ENCODE peak calls at places on chromosomes 11 and 22, in nine cellular contexts. U is dermis blood vessel endothelial cell; S is neural crest cell; Q is heart left ventricle; D is CD4-positive, CD25-positive, alpha-beta regulatory T cell; W is midbrain; A is lower leg skin; J is NAMALWA; C is ACHN. V is an unnamed sample.

GRCh38 chr11:117883063-117883462 is 6.6 kb upstream of the FXYD6 start:
- DNase-seq in U (no peak), S (no peak), Q (no peak), D (no peak), W (no peak), A (peak), J (no peak), C (no peak), V (no peak)

GRCh38 chr11:12692238-12693074 is 18.2 kb downstream of the TEAD1 start:
- DNase-seq in U (peak), S (peak), Q (peak), D (no peak), W (peak), A (peak), J (no peak), C (peak), V (peak)

GRCh38 chr11:45580399-45580798 is 85.0 kb downstream of the CHST1 start:
- DNase-seq in U (peak), S (peak), Q (no peak), D (no peak), W (no peak), A (no peak), J (no peak), C (peak), V (no peak)

GRCh38 chr11:45662665-45663485 is 2.5 kb downstream of the CHST1 start:
- DNase-seq in U (peak), S (no peak), Q (no peak), D (no peak), W (no peak), A (no peak), J (peak), C (peak), V (no peak)

GRCh38 chr11:19868281-19868821 is 155.7 kb downstream of the NAV2 start:
- DNase-seq in U (peak), S (no peak), Q (peak), D (no peak), W (peak), A (no peak), J (no peak), C (no peak), V (peak)

GRCh38 chr11:44854146-44854545 is 96.5 kb downstream of the TP53I11 start:
- DNase-seq in U (no peak), S (no peak), Q (no peak), D (no peak), W (no peak), A (no peak), J (no peak), C (no peak), V (no peak)

GRCh38 chr11:88414385-88414861 is 76.9 kb upstream of the CTSC start:
- DNase-seq in U (peak), S (no peak), Q (peak), D (no peak), W (peak), A (no peak), J (no peak), C (peak), V (no peak)

GRCh38 chr22:46860562-46860961 is 98.1 kb downstream of the TBC1D22A start:
- DNase-seq in U (no peak), S (no peak), Q (no peak), D (no peak), W (no peak), A (peak), J (no peak), C (no peak), V (no peak)

GRCh38 chr11:120307476-120307875 is 17.6 kb upstream of the TLCD5 start:
- DNase-seq in U (no peak), S (no peak), Q (no peak), D (no peak), W (no peak), A (peak), J (no peak), C (no peak), V (no peak)

GRCh38 chr11:102111787-102112653 is 1.8 kb downstream of the YAP1 start:
- DNase-seq in U (peak), S (no peak), Q (peak), D (no peak), W (no peak), A (no peak), J (no peak), C (peak), V (no peak)

GRCh38 chr11:119320593-119321524 is 3.9 kb upstream of the MCAM start:
- DNase-seq in U (peak), S (peak), Q (peak), D (peak), W (peak), A (peak), J (peak), C (peak), V (peak)

GRCh38 chr22:37193629-37194191 is 5.7 kb upstream of the C1QTNF6 start:
- DNase-seq in U (peak), S (no peak), Q (peak), D (no peak), W (peak), A (peak), J (no peak), C (no peak), V (no peak)

GRCh38 chr11:31817621-31818493 is 6.7 kb upstream of the PAX6 start:
- DNase-seq in U (no peak), S (peak), Q (no peak), D (no peak), W (peak), A (peak), J (no peak), C (no peak), V (no peak)

GRCh38 chr11:45161252-45162063 is 15.0 kb downstream of the PRDM11 start:
- DNase-seq in U (no peak), S (no peak), Q (peak), D (no peak), W (peak), A (no peak), J (no peak), C (no peak), V (peak)

GRCh38 chr11:27777013-27777412 is 76.8 kb upstream of the BDNF start:
- DNase-seq in U (no peak), S (no peak), Q (no peak), D (no peak), W (no peak), A (no peak), J (no peak), C (peak), V (no peak)

GRCh38 chr22:45101828-45102227 is 61.9 kb upstream of the NUP50 start:
- DNase-seq in U (peak), S (peak), Q (peak), D (peak), W (peak), A (peak), J (peak), C (peak), V (peak)

GRCh38 chr22:36398602-36399472 is 11.1 kb upstream of the MYH9 start:
- DNase-seq in U (peak), S (no peak), Q (no peak), D (no peak), W (no peak), A (no peak), J (no peak), C (peak), V (no peak)

GRCh38 chr22:37195921-37196320 is 7.9 kb upstream of the C1QTNF6 start:
- DNase-seq in U (peak), S (no peak), Q (no peak), D (no peak), W (no peak), A (no peak), J (no peak), C (no peak), V (no peak)

GRCh38 chr11:120401506-120401905 is 65.3 kb downstream of the ARHGEF12 start:
- DNase-seq in U (no peak), S (no peak), Q (no peak), D (no peak), W (no peak), A (no peak), J (no peak), C (no peak), V (no peak)

GRCh38 chr11:30990625-30991348 is 378.8 kb downstream of the DCDC1 start:
- DNase-seq in U (no peak), S (no peak), Q (no peak), D (no peak), W (no peak), A (no peak), J (no peak), C (no peak), V (no peak)

GRCh38 chr11:20353829-20354434 is 9.6 kb upstream of the HTATIP2 start:
- DNase-seq in U (peak), S (peak), Q (no peak), D (no peak), W (peak), A (no peak), J (peak), C (peak), V (no peak)

GRCh38 chr11:118294053-118294452 is 10.5 kb upstream of the CD3E start:
- DNase-seq in U (no peak), S (no peak), Q (no peak), D (no peak), W (no peak), A (no peak), J (no peak), C (no peak), V (no peak)

GRCh38 chr11:64862914-64863313 is 15.5 kb downstream of the EHD1 start:
- DNase-seq in U (no peak), S (no peak), Q (peak), D (no peak), W (no peak), A (no peak), J (no peak), C (no peak), V (no peak)

GRCh38 chr11:11584446-11584810 is 37.4 kb downstream of the GALNT18 start:
- DNase-seq in U (peak), S (no peak), Q (no peak), D (no peak), W (no peak), A (no peak), J (no peak), C (peak), V (no peak)

GRCh38 chr11:35404397-35404775 is 15.0 kb downstream of the SLC1A2 start:
- DNase-seq in U (peak), S (peak), Q (no peak), D (no peak), W (peak), A (no peak), J (no peak), C (peak), V (peak)

GRCh38 chr11:2584812-2585565 is 114.8 kb downstream of the KCNQ1OT1 start:
- DNase-seq in U (no peak), S (peak), Q (peak), D (no peak), W (no peak), A (peak), J (no peak), C (no peak), V (peak)

GRCh38 chr11:105244157-105244820 is 104.7 kb upstream of the CARD18 start:
- DNase-seq in U (peak), S (no peak), Q (peak), D (no peak), W (no peak), A (no peak), J (no peak), C (peak), V (no peak)

GRCh38 chr11:2825886-2826678 is 59.5 kb downstream of the CDKN1C start:
- DNase-seq in U (peak), S (no peak), Q (peak), D (no peak), W (peak), A (peak), J (no peak), C (peak), V (peak)

GRCh38 chr11:10305262-10305963 is 540 bp downstream of the ADM start:
- DNase-seq in U (peak), S (peak), Q (no peak), D (no peak), W (peak), A (no peak), J (no peak), C (peak), V (peak)

GRCh38 chr22:33923033-33923432 is 2.8 kb upstream of the LARGE1 start:
- DNase-seq in U (no peak), S (no peak), Q (no peak), D (no peak), W (no peak), A (no peak), J (peak), C (no peak), V (no peak)

GRCh38 chr11:95134491-95134890 is 44.8 kb downstream of the ENDOD1 start:
- DNase-seq in U (no peak), S (no peak), Q (no peak), D (no peak), W (peak), A (no peak), J (no peak), C (peak), V (peak)

GRCh38 chr11:81080476-81080875 is 1639.6 kb upstream of the TENM4 start:
- DNase-seq in U (no peak), S (no peak), Q (no peak), D (no peak), W (no peak), A (no peak), J (no peak), C (no peak), V (no peak)

GRCh38 chr11:59891781-59892181 is 13.2 kb downstream of the OOSP3 start:
- DNase-seq in U (peak), S (no peak), Q (peak), D (no peak), W (no peak), A (no peak), J (no peak), C (no peak), V (no peak)

GRCh38 chr11:396948-397548 is 3.0 kb downstream of the PKP3 start:
- DNase-seq in U (peak), S (no peak), Q (peak), D (peak), W (peak), A (no peak), J (peak), C (peak), V (peak)

GRCh38 chr22:47976219-47976618 is 1213.8 kb downstream of the TBC1D22A start:
- DNase-seq in U (no peak), S (no peak), Q (no peak), D (no peak), W (no peak), A (no peak), J (no peak), C (no peak), V (no peak)

GRCh38 chr11:103109818-103110388 is 677 bp downstream of the DYNC2H1 start:
- DNase-seq in U (no peak), S (no peak), Q (no peak), D (no peak), W (no peak), A (no peak), J (no peak), C (peak), V (peak)

GRCh38 chr22:43440103-43440387 is 28.2 kb downstream of the MPPED1 start:
- DNase-seq in U (no peak), S (no peak), Q (no peak), D (no peak), W (no peak), A (no peak), J (no peak), C (no peak), V (no peak)